ENCODE peak calls at places on chromosome 4, in six cellular contexts. S is cardiac muscle cell, A is transverse colon, Q is SK-N-SH, Y is DND-41, O is GM10248. H is an unnamed sample.

GRCh38 chr4:139814285-139815015 is 148.8 kb downstream of the MGST2 start:
- DNase-seq in S (peak), A (no peak), Q (no peak), Y (no peak), O (no peak), H (no peak)

GRCh38 chr4:48914311-48914710 is 7.7 kb upstream of the OCIAD2 start:
- DNase-seq in S (no peak), A (no peak), Q (no peak), Y (no peak), O (no peak), H (no peak)

GRCh38 chr4:83285022-83285387 is 407 bp upstream of the COQ2 start:
- DNase-seq in S (peak), A (no peak), Q (peak), Y (no peak), O (peak), H (no peak)

GRCh38 chr4:52076731-52077130 is 25.6 kb downstream of the SPATA18 start:
- DNase-seq in S (peak), A (no peak), Q (peak), Y (no peak), O (no peak), H (no peak)

GRCh38 chr4:156939151-156939550 is 32.4 kb downstream of the PDGFC start:
- DNase-seq in S (no peak), A (no peak), Q (no peak), Y (no peak), O (no peak), H (no peak)

GRCh38 chr4:112213850-112214249 is 17.7 kb upstream of the AP1AR start:
- DNase-seq in S (peak), A (no peak), Q (no peak), Y (no peak), O (no peak), H (no peak)

GRCh38 chr4:141635726-141636076 is 682 bp upstream of the IL15 start:
- DNase-seq in S (no peak), A (no peak), Q (no peak), Y (no peak), O (peak), H (no peak)

GRCh38 chr4:66667249-66667648 is 878.1 kb downstream of the CENPC start:
- DNase-seq in S (no peak), A (no peak), Q (no peak), Y (peak), O (no peak), H (no peak)

GRCh38 chr4:90246841-90247240 is 119.6 kb downstream of the CCSER1 start:
- DNase-seq in S (no peak), A (no peak), Q (no peak), Y (no peak), O (no peak), H (no peak)

GRCh38 chr4:10527438-10527837 is 70.2 kb upstream of the ZNF518B start:
- DNase-seq in S (no peak), A (no peak), Q (no peak), Y (no peak), O (no peak), H (no peak)

GRCh38 chr4:112876316-112876715 is 173.1 kb upstream of the ANK2 start:
- DNase-seq in S (no peak), A (no peak), Q (no peak), Y (no peak), O (no peak), H (no peak)

GRCh38 chr4:66275381-66276060 is 605.2 kb upstream of the EPHA5 start:
- DNase-seq in S (peak), A (no peak), Q (no peak), Y (no peak), O (no peak), H (no peak)

GRCh38 chr4:38266616-38267015 is 306.4 kb downstream of the PTTG2 start:
- DNase-seq in S (no peak), A (peak), Q (no peak), Y (no peak), O (no peak), H (peak)

GRCh38 chr4:150078041-150078995 is at the start of gene DCLK2:
- DNase-seq in S (peak), A (peak), Q (peak), Y (no peak), O (peak), H (peak)
- TF ChIP-seq CTCF in S (no peak), A (no peak), Q (no peak), Y (no peak), O (no peak), H (no peak)

DNA sequence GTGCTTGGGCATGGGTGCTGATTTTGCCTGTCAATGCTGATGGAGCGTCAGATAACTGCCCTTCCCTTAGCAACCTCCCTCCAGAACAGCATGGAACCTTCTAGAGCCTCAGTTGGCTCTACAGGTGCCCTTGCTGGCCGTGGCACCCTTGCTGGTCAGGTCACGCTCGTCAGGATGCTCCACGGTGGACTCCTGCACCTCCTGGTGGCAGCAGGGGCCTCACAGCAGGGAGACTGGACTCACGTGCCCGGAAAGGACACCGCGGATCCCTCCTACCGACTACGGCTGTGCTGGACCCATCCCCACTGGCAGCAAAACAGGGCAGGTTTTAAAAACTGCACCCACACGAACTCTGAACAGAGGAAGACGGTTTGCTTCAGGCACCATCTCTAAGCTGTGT is 82.1 kb upstream of the AFAP1 start:
- DNase-seq in S (no peak), A (no peak), Q (peak), Y (no peak), O (no peak), H (no peak)
- TF ChIP-seq CTCF in S (peak), A (no peak), Q (peak), Y (no peak), O (no peak), H (no peak)

GRCh38 chr4:151302432-151302831 is 23.0 kb downstream of the SH3D19 start:
- DNase-seq in S (peak), A (no peak), Q (no peak), Y (no peak), O (no peak), H (no peak)

GRCh38 chr4:151304226-151304625 is 21.2 kb downstream of the SH3D19 start:
- DNase-seq in S (no peak), A (no peak), Q (no peak), Y (no peak), O (no peak), H (no peak)

GRCh38 chr4:151310124-151310728 is 15.2 kb downstream of the SH3D19 start:
- DNase-seq in S (no peak), A (no peak), Q (no peak), Y (no peak), O (no peak), H (no peak)

GRCh38 chr4:151304755-151305154 is 20.6 kb downstream of the SH3D19 start:
- DNase-seq in S (no peak), A (no peak), Q (no peak), Y (no peak), O (no peak), H (no peak)
- TF ChIP-seq CTCF in S (no peak), A (no peak), Q (no peak), Y (no peak), O (no peak), H (no peak)

GRCh38 chr4:5751918-5752802 is 41.2 kb downstream of the EVC start:
- DNase-seq in S (peak), A (no peak), Q (no peak), Y (no peak), O (no peak), H (peak)
- TF ChIP-seq CTCF in S (no peak), A (no peak), Q (no peak), Y (no peak), O (no peak), H (no peak)

GRCh38 chr4:21726255-21726815 is 222.2 kb downstream of the KCNIP4 start:
- DNase-seq in S (peak), A (no peak), Q (no peak), Y (no peak), O (no peak), H (no peak)
- TF ChIP-seq CTCF in S (no peak), A (no peak), Q (no peak), Y (no peak), O (no peak), H (no peak)

GRCh38 chr4:87425711-87426110 is 3.3 kb downstream of the NUDT9 start:
- DNase-seq in S (no peak), A (no peak), Q (no peak), Y (no peak), O (no peak), H (no peak)

GRCh38 chr4:87420431-87420830 is 1.9 kb upstream of the NUDT9 start:
- DNase-seq in S (no peak), A (no peak), Q (no peak), Y (no peak), O (no peak), H (no peak)

GRCh38 chr4:87419578-87420249 is 2.7 kb upstream of the NUDT9 start:
- DNase-seq in S (no peak), A (no peak), Q (no peak), Y (no peak), O (no peak), H (no peak)

GRCh38 chr4:87423313-87424031 is 1.1 kb downstream of the NUDT9 start:
- DNase-seq in S (no peak), A (no peak), Q (peak), Y (no peak), O (peak), H (no peak)

DNA sequence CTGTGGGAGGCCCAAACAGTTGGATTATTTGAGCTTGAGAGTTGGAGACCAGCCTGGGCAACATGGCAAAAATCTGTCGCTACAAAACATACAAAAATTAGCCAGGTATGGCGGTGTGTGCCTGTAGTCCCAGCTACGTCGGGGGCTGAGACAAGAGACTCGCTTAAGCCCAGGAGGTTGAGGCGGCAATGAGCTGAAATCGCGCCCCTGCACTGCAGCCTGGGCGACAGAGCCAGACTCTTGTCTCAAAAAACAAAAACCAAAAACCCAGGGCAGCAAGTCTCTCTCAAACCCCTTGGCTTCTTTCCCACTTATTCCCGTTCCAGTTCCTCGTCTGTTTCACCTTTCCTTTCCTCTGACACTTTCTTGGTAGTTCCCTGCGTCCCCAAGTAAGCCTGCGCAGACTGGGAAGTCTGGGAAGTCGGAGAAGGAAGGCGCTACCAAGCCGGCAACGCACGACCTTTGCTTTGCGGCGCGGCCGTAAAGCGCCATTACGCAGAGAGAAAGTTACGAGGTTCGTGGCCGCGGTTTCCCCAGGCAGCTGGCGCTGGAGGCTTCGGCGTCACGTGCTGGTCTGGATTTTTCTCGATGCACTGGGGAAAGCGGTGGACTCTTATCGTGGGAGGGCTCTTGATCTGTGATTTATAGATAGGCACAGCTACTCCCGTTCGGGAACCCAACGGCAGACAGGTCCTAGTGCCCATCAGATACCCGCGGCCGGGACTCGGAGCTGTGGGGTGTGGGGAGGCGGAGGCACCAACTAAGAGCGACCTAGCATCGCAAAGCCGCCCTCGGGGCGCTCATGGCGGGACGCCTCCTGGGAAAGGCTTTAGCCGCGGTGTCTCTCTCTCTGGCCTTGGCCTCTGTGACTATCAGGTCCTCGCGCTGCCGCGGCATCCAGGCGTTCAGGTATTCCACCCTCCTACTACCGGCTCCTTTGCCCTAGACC is at the start of gene NUDT9:
- DNase-seq in S (peak), A (peak), Q (peak), Y (peak), O (peak), H (peak)
- TF ChIP-seq CTCF in S (no peak), A (no peak), Q (no peak), Y (no peak), O (no peak), H (no peak)

GRCh38 chr4:185011408-185011807 is 6.9 kb upstream of the HELT start:
- DNase-seq in S (no peak), A (no peak), Q (peak), Y (peak), O (no peak), H (no peak)
- TF ChIP-seq CTCF in S (peak), A (peak), Q (peak), Y (peak), O (no peak), H (peak)

GRCh38 chr4:105192910-105193309 is 46.2 kb downstream of the TET2 start:
- DNase-seq in S (no peak), A (no peak), Q (no peak), Y (no peak), O (no peak), H (no peak)

GRCh38 chr4:105194328-105195231 is 47.9 kb downstream of the TET2 start:
- DNase-seq in S (no peak), A (no peak), Q (no peak), Y (no peak), O (peak), H (no peak)

GRCh38 chr4:105197777-105198176 is 51.1 kb downstream of the TET2 start:
- DNase-seq in S (no peak), A (no peak), Q (no peak), Y (no peak), O (no peak), H (no peak)

GRCh38 chr4:105198541-105198940 is 51.9 kb downstream of the TET2 start:
- DNase-seq in S (no peak), A (no peak), Q (no peak), Y (no peak), O (no peak), H (no peak)

GRCh38 chr4:105196523-105197145 is 50.0 kb downstream of the TET2 start:
- DNase-seq in S (no peak), A (no peak), Q (no peak), Y (no peak), O (no peak), H (no peak)
- TF ChIP-seq CTCF in S (peak), A (peak), Q (peak), Y (no peak), O (no peak), H (peak)

GRCh38 chr4:46266106-46266505 is 123.8 kb downstream of the GABRA2 start:
- DNase-seq in S (no peak), A (no peak), Q (no peak), Y (no peak), O (no peak), H (no peak)

GRCh38 chr4:46274717-46275116 is 115.2 kb downstream of the GABRA2 start:
- DNase-seq in S (peak), A (no peak), Q (no peak), Y (no peak), O (no peak), H (no peak)

GRCh38 chr4:46267866-46268265 is 122.1 kb downstream of the GABRA2 start:
- DNase-seq in S (no peak), A (no peak), Q (no peak), Y (no peak), O (no peak), H (no peak)

DNA sequence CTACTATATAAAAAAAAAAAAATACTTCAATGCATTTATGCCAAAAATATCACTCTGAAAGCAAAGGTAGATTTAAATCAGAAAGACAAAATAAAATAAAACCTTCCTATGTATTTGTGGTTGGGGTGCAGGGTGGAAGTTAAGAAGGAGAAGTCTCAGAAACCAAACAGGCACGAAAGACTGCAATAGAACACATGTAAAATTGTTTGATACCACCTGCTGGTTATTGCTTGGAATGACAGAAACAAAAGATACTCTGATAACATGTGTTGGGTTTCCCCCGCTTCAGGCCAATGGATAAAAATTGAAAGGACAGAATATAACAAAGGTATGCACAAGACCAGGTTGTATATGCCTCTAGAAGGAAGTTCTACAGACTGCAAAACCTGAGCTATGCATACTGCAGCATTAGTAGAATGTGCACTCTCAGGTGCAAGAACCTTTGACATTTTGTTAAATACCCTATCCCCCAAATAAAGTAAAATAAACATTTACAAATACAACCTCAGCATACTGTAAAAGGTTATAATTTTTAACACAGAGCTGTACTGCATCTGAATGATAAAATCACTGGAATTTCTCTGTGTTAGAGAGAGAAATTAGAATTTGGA is 118.8 kb downstream of the GABRA2 start:
- DNase-seq in S (peak), A (no peak), Q (peak), Y (no peak), O (peak), H (no peak)
- TF ChIP-seq CTCF in S (peak), A (peak), Q (peak), Y (peak), O (peak), H (peak)

DNA sequence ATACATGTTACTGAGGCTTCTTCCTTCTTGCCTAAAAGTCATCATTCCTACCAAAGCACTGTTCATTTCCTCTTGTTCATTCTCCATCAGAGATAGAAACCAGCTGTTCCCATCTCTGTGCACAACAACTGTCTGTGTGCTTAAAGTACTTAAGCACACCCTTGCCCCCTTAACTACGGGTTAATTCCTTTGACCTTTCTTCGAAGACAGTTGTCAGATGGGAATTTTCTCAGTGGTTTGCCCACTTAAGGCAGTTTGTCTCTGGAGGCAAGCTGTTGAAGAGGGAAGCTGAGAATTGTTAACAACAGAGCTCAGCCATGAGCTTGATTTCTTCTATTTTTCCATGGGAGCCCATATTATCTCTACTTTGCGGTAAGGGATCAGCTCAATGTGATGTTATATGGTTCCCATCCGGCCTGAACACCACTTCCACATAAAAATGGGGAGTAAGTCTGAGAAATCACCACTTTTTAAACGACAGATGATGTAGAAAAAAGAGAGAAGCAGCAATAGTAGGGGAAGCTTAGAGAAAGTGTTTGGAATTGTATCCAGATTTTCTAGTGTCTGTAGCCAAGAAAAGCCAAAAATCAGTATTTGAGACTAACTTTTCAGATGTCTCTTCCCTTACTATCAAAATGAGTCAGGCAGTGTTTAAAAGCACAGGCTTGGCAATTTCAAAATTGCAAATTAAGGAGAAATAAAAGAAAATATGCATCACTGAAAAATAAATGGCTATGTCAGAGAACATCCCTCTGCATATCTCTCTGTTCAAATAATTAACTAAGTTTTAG is 194.4 kb downstream of the SLIT2 start:
- DNase-seq in S (peak), A (no peak), Q (no peak), Y (no peak), O (no peak), H (no peak)
- TF ChIP-seq CTCF in S (no peak), A (no peak), Q (no peak), Y (no peak), O (no peak), H (no peak)